ENCODE peak calls at places on chromosome 21, in eight cellular contexts. One of them, this sample, is unnamed.

GRCh38 chr21:29185633-29186032 is 55.2 kb downstream of the MAP3K7CL start:
- DNase-seq in AG04449: no peak
- DNase-seq in heart right ventricle: no peak
- DNase-seq in fibroblast of pulmonary artery: no peak
- DNase-seq in cardiac fibroblast: no peak
- DNase-seq in astrocyte: no peak
- DNase-seq in GM12865: no peak
- DNase-seq in heart left ventricle: no peak
- DNase-seq in this sample: no peak

GRCh38 chr21:26686278-26686677 is 113.2 kb upstream of the CYYR1 start:
- DNase-seq in AG04449: no peak
- DNase-seq in heart right ventricle: no peak
- DNase-seq in fibroblast of pulmonary artery: peak; percentile 21
- DNase-seq in cardiac fibroblast: peak; percentile 37
- DNase-seq in astrocyte: no peak
- DNase-seq in GM12865: peak; percentile 48
- DNase-seq in heart left ventricle: no peak
- DNase-seq in this sample: peak; percentile 63

GRCh38 chr21:41167348-41168342 is at the start of gene BACE2:
- DNase-seq in AG04449: no peak
- DNase-seq in heart right ventricle: peak; percentile 85
- DNase-seq in fibroblast of pulmonary artery: peak; percentile 74
- DNase-seq in cardiac fibroblast: peak; percentile 72
- DNase-seq in astrocyte: peak; percentile 61
- DNase-seq in GM12865: peak; percentile 69
- DNase-seq in heart left ventricle: peak; percentile 87
- DNase-seq in this sample: peak; percentile 88

GRCh38 chr21:46372014-46372485 is 48.1 kb downstream of the PCNT start:
- DNase-seq in AG04449: no peak
- DNase-seq in heart right ventricle: no peak
- DNase-seq in fibroblast of pulmonary artery: no peak
- DNase-seq in cardiac fibroblast: no peak
- DNase-seq in astrocyte: no peak
- DNase-seq in GM12865: no peak
- DNase-seq in heart left ventricle: peak; percentile 7
- DNase-seq in this sample: no peak

GRCh38 chr21:45479691-45480675 is 62.3 kb downstream of the SLC19A1 start:
- DNase-seq in AG04449: no peak
- DNase-seq in heart right ventricle: peak; percentile 9
- DNase-seq in fibroblast of pulmonary artery: no peak
- DNase-seq in cardiac fibroblast: no peak
- DNase-seq in astrocyte: no peak
- DNase-seq in GM12865: no peak
- DNase-seq in heart left ventricle: peak; percentile 61
- DNase-seq in this sample: no peak

GRCh38 chr21:43623588-43623987 is 35.7 kb downstream of the HSF2BP start:
- DNase-seq in AG04449: no peak
- DNase-seq in heart right ventricle: no peak
- DNase-seq in fibroblast of pulmonary artery: no peak
- DNase-seq in cardiac fibroblast: no peak
- DNase-seq in astrocyte: no peak
- DNase-seq in GM12865: no peak
- DNase-seq in heart left ventricle: no peak
- DNase-seq in this sample: no peak

GRCh38 chr21:46544824-46545223 is 60.1 kb downstream of the S100B start:
- DNase-seq in AG04449: no peak
- DNase-seq in heart right ventricle: no peak
- DNase-seq in fibroblast of pulmonary artery: no peak
- DNase-seq in cardiac fibroblast: no peak
- DNase-seq in astrocyte: no peak
- DNase-seq in GM12865: no peak
- DNase-seq in heart left ventricle: no peak
- DNase-seq in this sample: no peak

GRCh38 chr21:36245649-36246048 is 74.3 kb upstream of the MORC3 start:
- DNase-seq in AG04449: no peak
- DNase-seq in heart right ventricle: no peak
- DNase-seq in fibroblast of pulmonary artery: no peak
- DNase-seq in cardiac fibroblast: no peak
- DNase-seq in astrocyte: no peak
- DNase-seq in GM12865: no peak
- DNase-seq in heart left ventricle: no peak
- DNase-seq in this sample: no peak

DNA sequence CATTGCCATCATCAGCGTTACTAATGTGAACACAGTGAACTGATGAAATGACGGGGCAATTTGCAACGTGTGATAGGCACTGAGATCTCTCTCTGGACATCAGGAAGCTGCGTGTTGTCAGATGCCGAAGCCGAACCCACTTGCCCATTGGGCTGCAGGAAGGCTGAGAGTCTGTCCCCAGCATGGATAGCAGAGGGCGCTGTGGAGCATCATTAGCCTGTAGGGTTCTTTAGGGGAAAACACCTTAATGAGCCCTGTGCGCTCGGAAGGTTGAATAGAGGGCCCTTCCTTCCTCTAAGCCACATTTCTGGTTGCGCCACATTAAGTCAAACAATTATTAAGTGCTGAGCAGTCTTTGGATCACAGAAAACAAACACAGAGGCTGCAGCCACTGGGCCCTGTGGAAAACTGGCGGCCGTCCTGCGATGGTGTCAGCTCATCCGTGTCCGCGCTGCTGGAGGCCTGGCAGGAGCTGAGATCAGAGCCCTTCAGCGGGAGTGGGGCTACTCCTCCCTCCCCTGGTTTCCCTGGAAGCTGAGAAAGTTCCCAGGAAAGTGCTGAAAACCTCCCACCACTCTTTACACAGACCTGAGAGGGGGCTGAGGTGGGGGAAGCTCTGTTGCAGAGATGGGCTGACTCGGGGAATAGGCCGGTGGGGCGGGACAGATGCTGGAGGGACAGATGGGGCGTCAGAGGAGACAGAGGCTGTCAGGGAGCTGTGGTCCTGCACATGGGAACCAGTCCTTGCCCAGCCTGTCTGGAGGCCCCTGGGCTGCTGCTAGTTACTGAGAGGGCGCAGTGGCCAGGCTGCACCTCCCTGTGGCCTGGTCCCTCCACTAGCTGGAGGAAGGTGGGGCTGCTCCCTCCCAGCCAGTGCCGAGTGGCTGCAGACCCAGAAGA is 12.7 kb downstream of the TFF2 start:
- DNase-seq in AG04449: no peak
- DNase-seq in heart right ventricle: peak; percentile 50
- DNase-seq in fibroblast of pulmonary artery: peak; percentile 61
- DNase-seq in cardiac fibroblast: peak; percentile 49
- DNase-seq in astrocyte: peak; percentile 9
- DNase-seq in GM12865: peak; percentile 78
- DNase-seq in heart left ventricle: no peak
- DNase-seq in this sample: peak; percentile 84
- H3K4me3 ChIP-seq in AG04449: no peak overlapping the region
- H3K4me3 ChIP-seq in heart right ventricle: no peak overlapping the region
- H3K4me3 ChIP-seq in fibroblast of pulmonary artery: no peak overlapping the region
- H3K4me3 ChIP-seq in cardiac fibroblast: no peak overlapping the region
- H3K4me3 ChIP-seq in astrocyte: no peak overlapping the region
- H3K4me3 ChIP-seq in GM12865: no peak overlapping the region
- H3K4me3 ChIP-seq in heart left ventricle: no peak overlapping the region
- H3K4me3 ChIP-seq in this sample: no peak overlapping the region

GRCh38 chr21:19322360-19322759 is 918.8 kb upstream of the TMPRSS15 start:
- DNase-seq in AG04449: no peak
- DNase-seq in heart right ventricle: no peak
- DNase-seq in fibroblast of pulmonary artery: peak; percentile 6
- DNase-seq in cardiac fibroblast: no peak
- DNase-seq in astrocyte: no peak
- DNase-seq in GM12865: no peak
- DNase-seq in heart left ventricle: no peak
- DNase-seq in this sample: no peak
- TF ChIP-seq CTCF in AG04449: no peak
- TF ChIP-seq CTCF in heart right ventricle: peak; percentile 19
- TF ChIP-seq CTCF in fibroblast of pulmonary artery: no peak
- TF ChIP-seq CTCF in cardiac fibroblast: no peak
- TF ChIP-seq CTCF in astrocyte: no peak
- TF ChIP-seq CTCF in GM12865: no peak
- TF ChIP-seq CTCF in heart left ventricle: no peak
- TF ChIP-seq CTCF in this sample: no peak

DNA sequence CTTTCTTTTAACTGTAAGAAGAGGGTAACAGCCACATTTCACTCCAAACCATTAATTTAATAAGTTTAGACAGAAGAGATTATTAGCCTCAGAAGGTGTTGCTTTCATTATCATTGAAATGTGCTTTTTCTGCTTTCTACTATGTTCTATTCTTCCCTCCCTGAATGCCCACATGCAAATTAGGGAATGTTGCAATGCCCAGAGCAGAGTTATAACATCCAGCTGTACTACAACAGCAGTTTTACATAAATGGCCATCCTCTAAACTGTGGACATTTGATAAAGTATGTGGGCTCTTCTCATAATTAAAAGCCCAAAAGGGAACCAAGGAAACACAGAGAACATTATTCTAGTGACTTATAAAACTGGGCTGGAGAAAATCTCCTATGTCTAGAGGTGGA is 82.2 kb upstream of the SOD1 start:
- DNase-seq in AG04449: no peak
- DNase-seq in heart right ventricle: no peak
- DNase-seq in fibroblast of pulmonary artery: peak; percentile 29
- DNase-seq in cardiac fibroblast: no peak
- DNase-seq in astrocyte: no peak
- DNase-seq in GM12865: no peak
- DNase-seq in heart left ventricle: no peak
- DNase-seq in this sample: no peak
- H3K4me3 ChIP-seq in AG04449: no peak overlapping the region
- H3K4me3 ChIP-seq in heart right ventricle: no peak overlapping the region
- H3K4me3 ChIP-seq in fibroblast of pulmonary artery: no peak overlapping the region
- H3K4me3 ChIP-seq in cardiac fibroblast: no peak overlapping the region
- H3K4me3 ChIP-seq in astrocyte: no peak overlapping the region
- H3K4me3 ChIP-seq in GM12865: no peak overlapping the region
- H3K4me3 ChIP-seq in heart left ventricle: no peak overlapping the region
- H3K4me3 ChIP-seq in this sample: no peak overlapping the region

DNA sequence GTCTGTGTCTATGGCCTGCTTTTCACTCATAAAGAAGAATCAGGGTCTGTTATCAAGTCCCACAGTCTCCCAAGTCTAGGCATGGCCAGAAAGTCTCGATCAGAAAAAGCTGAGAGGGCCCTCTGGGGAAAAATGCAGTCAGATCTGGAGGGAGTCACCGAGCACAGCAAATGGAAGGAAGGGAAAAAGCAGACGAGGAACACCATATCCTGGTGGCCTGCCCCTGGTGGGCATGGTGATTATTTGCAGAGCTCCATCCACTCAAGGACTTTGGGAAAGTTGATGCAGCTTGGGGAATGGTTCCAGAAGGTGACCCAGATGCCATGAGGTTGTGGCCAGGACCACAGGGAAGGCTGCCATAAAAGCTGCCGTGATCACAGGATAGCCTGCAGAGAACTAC is 189.1 kb downstream of the CLIC6 start:
- DNase-seq in AG04449: no peak
- DNase-seq in heart right ventricle: no peak
- DNase-seq in fibroblast of pulmonary artery: no peak
- DNase-seq in cardiac fibroblast: no peak
- DNase-seq in astrocyte: no peak
- DNase-seq in GM12865: no peak
- DNase-seq in heart left ventricle: no peak
- DNase-seq in this sample: no peak
- TF ChIP-seq CTCF in AG04449: peak; percentile 19
- TF ChIP-seq CTCF in heart right ventricle: no peak
- TF ChIP-seq CTCF in fibroblast of pulmonary artery: peak; percentile 20
- TF ChIP-seq CTCF in cardiac fibroblast: peak; percentile 33
- TF ChIP-seq CTCF in astrocyte: peak; percentile 24
- TF ChIP-seq CTCF in GM12865: no peak
- TF ChIP-seq CTCF in heart left ventricle: no peak
- TF ChIP-seq CTCF in this sample: peak; percentile 21

GRCh38 chr21:16573581-16573980 is 843.8 kb downstream of the USP25 start:
- DNase-seq in AG04449: no peak
- DNase-seq in heart right ventricle: no peak
- DNase-seq in fibroblast of pulmonary artery: peak; percentile 82
- DNase-seq in cardiac fibroblast: peak; percentile 64
- DNase-seq in astrocyte: peak; percentile 87
- DNase-seq in GM12865: no peak
- DNase-seq in heart left ventricle: no peak
- DNase-seq in this sample: no peak

GRCh38 chr21:16580661-16581060 is 850.9 kb downstream of the USP25 start:
- DNase-seq in AG04449: no peak
- DNase-seq in heart right ventricle: no peak
- DNase-seq in fibroblast of pulmonary artery: no peak
- DNase-seq in cardiac fibroblast: no peak
- DNase-seq in astrocyte: no peak
- DNase-seq in GM12865: no peak
- DNase-seq in heart left ventricle: no peak
- DNase-seq in this sample: no peak

GRCh38 chr21:16583567-16583966 is 853.8 kb downstream of the USP25 start:
- DNase-seq in AG04449: no peak
- DNase-seq in heart right ventricle: no peak
- DNase-seq in fibroblast of pulmonary artery: no peak
- DNase-seq in cardiac fibroblast: peak; percentile 21
- DNase-seq in astrocyte: no peak
- DNase-seq in GM12865: no peak
- DNase-seq in heart left ventricle: no peak
- DNase-seq in this sample: no peak

GRCh38 chr21:16578912-16579311 is 849.1 kb downstream of the USP25 start:
- DNase-seq in AG04449: no peak
- DNase-seq in heart right ventricle: no peak
- DNase-seq in fibroblast of pulmonary artery: peak; percentile 31
- DNase-seq in cardiac fibroblast: no peak
- DNase-seq in astrocyte: peak; percentile 41
- DNase-seq in GM12865: no peak
- DNase-seq in heart left ventricle: no peak
- DNase-seq in this sample: no peak

DNA sequence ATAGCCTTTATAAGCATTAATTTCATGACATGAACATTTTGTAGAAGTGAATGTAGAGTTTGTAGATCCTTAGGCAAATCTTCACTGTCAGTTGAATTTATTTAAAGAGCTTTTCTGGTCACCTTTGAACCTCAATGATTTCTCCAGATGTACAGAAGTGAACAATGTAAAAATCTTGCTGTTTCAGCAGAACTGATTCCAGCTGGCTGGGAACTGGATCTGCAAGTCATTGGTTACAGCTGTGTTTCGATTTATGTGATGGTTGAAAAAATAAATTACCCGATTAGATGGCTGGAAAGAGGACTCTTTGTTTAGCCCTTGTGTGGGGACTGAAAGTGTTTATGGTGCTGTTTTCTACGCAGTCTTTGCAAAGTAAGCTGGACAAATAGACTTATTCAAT is 849.8 kb downstream of the USP25 start:
- DNase-seq in AG04449: no peak
- DNase-seq in heart right ventricle: no peak
- DNase-seq in fibroblast of pulmonary artery: peak; percentile 53
- DNase-seq in cardiac fibroblast: peak; percentile 31
- DNase-seq in astrocyte: peak; percentile 54
- DNase-seq in GM12865: no peak
- DNase-seq in heart left ventricle: no peak
- DNase-seq in this sample: peak; percentile 11
- H3K4me3 ChIP-seq in AG04449: no peak overlapping the region
- H3K4me3 ChIP-seq in heart right ventricle: no peak overlapping the region
- H3K4me3 ChIP-seq in fibroblast of pulmonary artery: no peak overlapping the region
- H3K4me3 ChIP-seq in cardiac fibroblast: no peak overlapping the region
- H3K4me3 ChIP-seq in astrocyte: no peak overlapping the region
- H3K4me3 ChIP-seq in GM12865: no peak overlapping the region
- H3K4me3 ChIP-seq in heart left ventricle: peak overlapping the region; percentile 0
- H3K4me3 ChIP-seq in this sample: no peak overlapping the region

This sample was measured in epithelial cell of esophagus.